ENCODE peak calls at places on chromosomes 6 and 20, in four cellular contexts. M is GM12878, W is K562, X is HepG2. H is an unnamed sample.

GRCh38 chr20:21520702-21521595 is 7.1 kb upstream of the NKX2-2 start:
- DNase-seq in M (no peak), W (no peak), X (no peak), H (peak)

GRCh38 chr6:12875061-12875460 is 158.5 kb downstream of the PHACTR1 start:
- DNase-seq in M (no peak), W (no peak), X (no peak), H (no peak)

GRCh38 chr6:156779206-156780116 is 2.3 kb downstream of the ARID1B start:
- DNase-seq in M (no peak), W (peak), X (peak), H (peak)

GRCh38 chr6:1379810-1380198 is 9.6 kb upstream of the FOXF2 start:
- DNase-seq in M (no peak), W (no peak), X (no peak), H (no peak)

GRCh38 chr6:37433657-37434271 is 743 bp downstream of the CMTR1 start:
- DNase-seq in M (peak), W (peak), X (peak), H (no peak)

GRCh38 chr6:35168461-35168861 is 27.3 kb upstream of the TCP11 start:
- DNase-seq in M (no peak), W (no peak), X (no peak), H (no peak)

GRCh38 chr6:56802570-56802969 is 152.3 kb upstream of the BEND6 start:
- DNase-seq in M (no peak), W (no peak), X (peak), H (no peak)

GRCh38 chr6:63527658-63528514 is 44.4 kb upstream of the LOC128125822 start:
- DNase-seq in M (no peak), W (no peak), X (peak), H (no peak)

GRCh38 chr20:15654208-15654649 is 919.0 kb downstream of the KIF16B start:
- DNase-seq in M (peak), W (peak), X (peak), H (peak)

GRCh38 chr20:56001106-56001785 is 4.1 kb downstream of the CBLN4 start:
- DNase-seq in M (no peak), W (no peak), X (peak), H (peak)

GRCh38 chr6:161618816-161619454 is 345.1 kb upstream of the AGPAT4 start:
- DNase-seq in M (no peak), W (no peak), X (peak), H (peak)

GRCh38 chr6:43926644-43927524 is 156.9 kb downstream of the VEGFA start:
- DNase-seq in M (no peak), W (peak), X (peak), H (peak)

GRCh38 chr6:16206595-16207037 is 31.8 kb upstream of the GMPR start:
- DNase-seq in M (no peak), W (peak), X (peak), H (peak)

GRCh38 chr6:81614292-81614691 is 138.2 kb downstream of the TENT5A start:
- DNase-seq in M (no peak), W (no peak), X (peak), H (no peak)

GRCh38 chr6:17276766-17277165 is 4.4 kb upstream of the RBM24 start:
- DNase-seq in M (no peak), W (no peak), X (no peak), H (no peak)

GRCh38 chr6:14732845-14733757 is 512.8 kb upstream of the JARID2 start:
- DNase-seq in M (no peak), W (no peak), X (peak), H (no peak)

GRCh38 chr6:158467923-158468322 is 92.0 kb upstream of the TMEM181 start:
- DNase-seq in M (no peak), W (no peak), X (no peak), H (no peak)

GRCh38 chr6:165665384-165665672 is 2.3 kb upstream of the PDE10A start:
- DNase-seq in M (no peak), W (no peak), X (no peak), H (no peak)

GRCh38 chr6:148509152-148509571 is 166.5 kb downstream of the SASH1 start:
- DNase-seq in M (no peak), W (no peak), X (no peak), H (no peak)

GRCh38 chr6:786946-787763 is 94.2 kb upstream of the EXOC2 start:
- DNase-seq in M (no peak), W (peak), X (peak), H (peak)

GRCh38 chr6:122071950-122072647 is 327.4 kb upstream of the HSF2 start:
- DNase-seq in M (no peak), W (no peak), X (no peak), H (no peak)

GRCh38 chr6:18210707-18211106 is 53.6 kb downstream of the DEK start:
- DNase-seq in M (no peak), W (no peak), X (no peak), H (no peak)

GRCh38 chr6:142013286-142013685 is 119.4 kb upstream of the GJE1 start:
- DNase-seq in M (no peak), W (no peak), X (no peak), H (no peak)

GRCh38 chr20:38920851-38921250 is 5.4 kb upstream of the FAM83D start:
- DNase-seq in M (no peak), W (no peak), X (no peak), H (no peak)

GRCh38 chr20:17809714-17810631 is 110.2 kb downstream of the BANF2 start:
- DNase-seq in M (no peak), W (no peak), X (no peak), H (no peak)

GRCh38 chr20:32474717-32474966 is 110.5 kb downstream of the NOL4L start:
- DNase-seq in M (no peak), W (no peak), X (no peak), H (no peak)

GRCh38 chr6:46715106-46715505 is 20.1 kb downstream of the PLA2G7 start:
- DNase-seq in M (no peak), W (no peak), X (no peak), H (no peak)

GRCh38 chr20:14951105-14951504 is 613.7 kb upstream of the FLRT3 start:
- DNase-seq in M (no peak), W (no peak), X (no peak), H (no peak)

GRCh38 chr6:33993091-33993490 is 152.8 kb downstream of the GRM4 start:
- DNase-seq in M (no peak), W (no peak), X (no peak), H (peak)

GRCh38 chr6:87633851-87634250 is 43.9 kb downstream of the ORC3 start:
- DNase-seq in M (no peak), W (no peak), X (no peak), H (no peak)
- TF ChIP-seq FOXM1 in M (no peak), W (no peak), X (no peak), H (no peak)

GRCh38 chr6:109428889-109429477 is 11.4 kb downstream of the PPIL6 start:
- DNase-seq in M (no peak), W (no peak), X (no peak), H (no peak)
- H2AFZ ChIP-seq in M (no peak), W (peak), X (no peak), H (no peak)

DNA sequence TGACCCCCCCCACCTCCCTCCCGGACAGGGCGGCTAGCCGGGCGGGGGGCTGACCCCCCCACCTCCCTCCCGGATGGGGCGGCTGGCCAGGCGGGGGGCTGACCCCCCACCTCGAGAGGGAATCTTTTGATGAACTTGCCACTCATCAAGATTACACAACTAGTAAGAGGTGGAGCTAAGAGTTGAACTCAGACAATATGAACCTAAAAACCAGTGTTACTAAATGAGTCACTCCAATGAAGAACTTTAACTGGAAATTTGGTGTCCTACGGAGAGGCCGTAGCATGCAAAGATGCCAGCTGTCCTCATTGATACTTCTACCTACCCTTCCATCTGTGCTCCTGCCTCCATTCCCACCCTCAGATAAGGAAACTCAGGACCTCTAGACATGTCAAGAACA is 42.8 kb downstream of the PFDN4 start:
- DNase-seq in M (no peak), W (no peak), X (no peak), H (no peak)
- TF ChIP-seq FOXM1 in M (no peak), W (no peak), X (no peak), H (no peak)

GRCh38 chr20:4740774-4741431 is 19.2 kb downstream of the PRND start:
- DNase-seq in M (no peak), W (peak), X (peak), H (peak)
- H2AFZ ChIP-seq in M (no peak), W (no peak), X (no peak), H (no peak)

DNA sequence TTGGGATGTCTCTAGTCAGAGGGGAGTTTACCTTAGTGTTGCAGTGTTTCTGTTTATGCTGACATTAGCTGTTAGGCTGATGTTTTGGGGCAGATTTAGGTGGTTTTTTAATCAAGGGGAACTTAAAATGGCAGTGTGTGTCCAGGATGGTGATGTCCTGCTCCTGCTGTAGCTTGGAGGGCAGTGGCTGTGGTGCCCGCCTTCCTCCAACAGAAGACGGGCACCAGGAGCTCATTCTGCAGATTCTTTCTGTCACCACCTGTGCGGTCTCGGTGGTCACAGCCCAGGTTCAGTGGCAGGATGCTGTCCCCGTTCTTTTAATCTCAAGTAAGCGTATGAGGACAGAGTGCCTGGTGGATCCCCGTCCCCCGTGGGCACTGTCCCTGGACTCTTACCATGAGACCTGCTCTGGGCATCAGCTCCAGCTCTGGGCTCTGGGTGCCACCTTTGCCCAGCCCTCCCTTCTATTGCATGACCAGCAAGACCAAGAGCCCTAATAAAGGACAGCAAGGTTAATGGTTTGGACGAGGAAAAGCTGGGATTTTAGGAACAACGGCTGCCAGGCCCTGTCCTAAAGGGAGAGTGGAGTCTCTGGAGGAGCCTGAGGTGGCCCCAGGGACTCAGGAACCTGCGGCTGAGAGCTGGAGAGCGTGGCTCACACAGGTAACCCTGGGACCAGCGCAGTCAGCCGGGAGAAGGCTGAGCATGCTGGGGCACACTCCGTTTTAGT is 217.3 kb downstream of the ERMARD start:
- DNase-seq in M (no peak), W (no peak), X (no peak), H (peak)
- TF ChIP-seq FOXM1 in M (no peak), W (no peak), X (no peak), H (no peak)

DNA sequence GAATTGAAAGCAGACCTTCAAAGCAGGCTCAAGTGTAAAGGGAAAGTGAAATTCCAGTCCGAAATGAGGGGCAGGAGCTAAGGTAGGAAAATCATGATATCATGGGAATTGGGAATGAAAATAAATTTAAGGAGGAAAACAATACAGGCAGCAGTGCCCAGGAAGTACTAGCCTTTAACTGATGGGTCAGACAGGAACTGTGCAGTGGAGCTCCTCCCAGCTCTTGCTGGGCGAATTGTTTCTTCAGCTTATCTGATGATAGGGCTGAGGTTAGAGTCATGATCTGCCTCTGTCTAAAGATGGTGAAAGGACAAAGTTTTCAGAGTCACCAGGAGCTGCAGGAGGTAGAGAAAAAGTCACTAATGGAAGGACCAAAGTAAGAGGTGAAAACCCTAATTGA is 457.9 kb upstream of the PTCHD4 start:
- DNase-seq in M (no peak), W (no peak), X (no peak), H (no peak)
- H2AFZ ChIP-seq in M (no peak), W (no peak), X (no peak), H (peak)

GRCh38 chr6:26568601-26569432 is 27.9 kb upstream of the ABT1 start:
- DNase-seq in M (peak), W (peak), X (peak), H (peak)
- TF ChIP-seq FOXM1 in M (no peak), W (peak), X (no peak), H (no peak)

GRCh38 chr6:116543149-116543548 is 2.3 kb downstream of the TRAPPC3L start:
- DNase-seq in M (no peak), W (no peak), X (no peak), H (no peak)
- H2AFZ ChIP-seq in M (no peak), W (no peak), X (no peak), H (no peak)

H was measured in SK-N-SH.